ENCODE peak calls at places on chromosome 5, in four cellular contexts. One of them, this sample, is unnamed.

GRCh38 chr5:172958268-172959046 is 767 bp upstream of the RPL26L1 start:
- DNase-seq in A549: peak; percentile 66
- DNase-seq in K562: peak; percentile 96
- DNase-seq in GM12878: no peak
- DNase-seq in this sample: peak; percentile 47

GRCh38 chr5:13536921-13537320 is 407.6 kb downstream of the DNAH5 start:
- DNase-seq in A549: no peak
- DNase-seq in K562: no peak
- DNase-seq in GM12878: no peak
- DNase-seq in this sample: no peak

GRCh38 chr5:419970-420369 is 23.0 kb upstream of the EXOC3 start:
- DNase-seq in A549: no peak
- DNase-seq in K562: no peak
- DNase-seq in GM12878: no peak
- DNase-seq in this sample: no peak

GRCh38 chr5:141236516-141237313 is 8.5 kb upstream of the PCDHB15 start:
- DNase-seq in A549: no peak
- DNase-seq in K562: no peak
- DNase-seq in GM12878: no peak
- DNase-seq in this sample: no peak

GRCh38 chr5:147464211-147464610 is 45.7 kb downstream of the DPYSL3 start:
- DNase-seq in A549: no peak
- DNase-seq in K562: no peak
- DNase-seq in GM12878: no peak
- DNase-seq in this sample: peak; percentile 11

GRCh38 chr5:159504857-159505304 is 174.6 kb upstream of the IL12B start:
- DNase-seq in A549: no peak
- DNase-seq in K562: no peak
- DNase-seq in GM12878: no peak
- DNase-seq in this sample: no peak

GRCh38 chr5:1127991-1128785 is 16.3 kb upstream of the SLC12A7 start:
- DNase-seq in A549: no peak
- DNase-seq in K562: no peak
- DNase-seq in GM12878: no peak
- DNase-seq in this sample: no peak

GRCh38 chr5:6752236-6752635 is 39.0 kb downstream of the TENT4A start:
- DNase-seq in A549: no peak
- DNase-seq in K562: no peak
- DNase-seq in GM12878: no peak
- DNase-seq in this sample: no peak

GRCh38 chr5:14019768-14020167 is 75.3 kb upstream of the DNAH5 start:
- DNase-seq in A549: no peak
- DNase-seq in K562: no peak
- DNase-seq in GM12878: no peak
- DNase-seq in this sample: no peak

GRCh38 chr5:160169326-160169725 is 50.1 kb upstream of the PWWP2A start:
- DNase-seq in A549: no peak
- DNase-seq in K562: peak; percentile 2
- DNase-seq in GM12878: no peak
- DNase-seq in this sample: no peak

GRCh38 chr5:35859101-35859661 is 2.5 kb downstream of the IL7R start:
- DNase-seq in A549: no peak
- DNase-seq in K562: no peak
- DNase-seq in GM12878: no peak
- DNase-seq in this sample: no peak

GRCh38 chr5:114935490-114935889 is 234.2 kb downstream of the TRIM36 start:
- DNase-seq in A549: no peak
- DNase-seq in K562: no peak
- DNase-seq in GM12878: no peak
- DNase-seq in this sample: no peak

GRCh38 chr5:9698125-9698848 is 68.1 kb upstream of the TAS2R1 start:
- DNase-seq in A549: no peak
- DNase-seq in K562: no peak
- DNase-seq in GM12878: no peak
- DNase-seq in this sample: no peak
- TF ChIP-seq CEBPB in A549: no peak
- TF ChIP-seq CEBPB in K562: no peak
- TF ChIP-seq CEBPB in GM12878: no peak
- TF ChIP-seq CEBPB in this sample: no peak

GRCh38 chr5:78896128-78896527 is 89.0 kb downstream of the ARSB start:
- DNase-seq in A549: no peak
- DNase-seq in K562: no peak
- DNase-seq in GM12878: no peak
- DNase-seq in this sample: no peak

GRCh38 chr5:78905084-78905938 is 79.8 kb downstream of the ARSB start:
- DNase-seq in A549: no peak
- DNase-seq in K562: no peak
- DNase-seq in GM12878: peak; percentile 66
- DNase-seq in this sample: no peak

GRCh38 chr5:78903936-78904335 is 81.2 kb downstream of the ARSB start:
- DNase-seq in A549: no peak
- DNase-seq in K562: no peak
- DNase-seq in GM12878: no peak
- DNase-seq in this sample: no peak

GRCh38 chr5:78895616-78896015 is 89.5 kb downstream of the ARSB start:
- DNase-seq in A549: no peak
- DNase-seq in K562: no peak
- DNase-seq in GM12878: no peak
- DNase-seq in this sample: no peak

DNA sequence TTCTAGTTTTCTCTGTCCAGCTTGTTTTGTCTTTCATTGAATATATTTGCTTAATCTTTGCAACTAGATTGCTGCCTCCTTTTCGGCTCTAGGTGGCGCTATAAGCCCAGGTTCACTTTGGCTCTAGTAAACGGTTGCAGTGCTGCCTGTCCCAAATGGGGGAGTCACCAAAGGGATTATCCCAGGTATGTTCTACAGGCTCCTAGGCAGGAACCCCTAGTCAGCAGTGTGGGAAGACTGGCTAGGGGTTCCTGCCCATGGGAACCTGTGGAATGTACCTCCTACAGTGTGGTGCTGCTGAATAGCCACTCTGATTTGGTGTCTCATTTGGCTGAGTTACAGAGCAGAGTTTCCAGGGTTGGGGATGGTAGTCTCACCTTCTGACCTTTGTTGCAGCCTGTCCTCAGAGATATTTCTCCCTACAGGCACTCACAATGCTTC is 85.2 kb downstream of the ARSB start:
- DNase-seq in A549: peak; percentile 11
- DNase-seq in K562: peak; percentile 66
- DNase-seq in GM12878: no peak
- DNase-seq in this sample: peak; percentile 58
- TF ChIP-seq ESRRA in A549: no peak
- TF ChIP-seq ESRRA in K562: no peak
- TF ChIP-seq ESRRA in GM12878: no peak
- TF ChIP-seq ESRRA in this sample: no peak

GRCh38 chr5:81779935-81780266 is 29.0 kb upstream of the SSBP2 start:
- DNase-seq in A549: no peak
- DNase-seq in K562: no peak
- DNase-seq in GM12878: no peak
- DNase-seq in this sample: no peak
- TF ChIP-seq CEBPB in A549: no peak
- TF ChIP-seq CEBPB in K562: no peak
- TF ChIP-seq CEBPB in GM12878: no peak
- TF ChIP-seq CEBPB in this sample: no peak

GRCh38 chr5:171541380-171541779 is 121.9 kb downstream of the FGF18 start:
- DNase-seq in A549: no peak
- DNase-seq in K562: no peak
- DNase-seq in GM12878: no peak
- DNase-seq in this sample: no peak
- TF ChIP-seq ESRRA in A549: no peak
- TF ChIP-seq ESRRA in K562: no peak
- TF ChIP-seq ESRRA in GM12878: no peak
- TF ChIP-seq ESRRA in this sample: no peak

DNA sequence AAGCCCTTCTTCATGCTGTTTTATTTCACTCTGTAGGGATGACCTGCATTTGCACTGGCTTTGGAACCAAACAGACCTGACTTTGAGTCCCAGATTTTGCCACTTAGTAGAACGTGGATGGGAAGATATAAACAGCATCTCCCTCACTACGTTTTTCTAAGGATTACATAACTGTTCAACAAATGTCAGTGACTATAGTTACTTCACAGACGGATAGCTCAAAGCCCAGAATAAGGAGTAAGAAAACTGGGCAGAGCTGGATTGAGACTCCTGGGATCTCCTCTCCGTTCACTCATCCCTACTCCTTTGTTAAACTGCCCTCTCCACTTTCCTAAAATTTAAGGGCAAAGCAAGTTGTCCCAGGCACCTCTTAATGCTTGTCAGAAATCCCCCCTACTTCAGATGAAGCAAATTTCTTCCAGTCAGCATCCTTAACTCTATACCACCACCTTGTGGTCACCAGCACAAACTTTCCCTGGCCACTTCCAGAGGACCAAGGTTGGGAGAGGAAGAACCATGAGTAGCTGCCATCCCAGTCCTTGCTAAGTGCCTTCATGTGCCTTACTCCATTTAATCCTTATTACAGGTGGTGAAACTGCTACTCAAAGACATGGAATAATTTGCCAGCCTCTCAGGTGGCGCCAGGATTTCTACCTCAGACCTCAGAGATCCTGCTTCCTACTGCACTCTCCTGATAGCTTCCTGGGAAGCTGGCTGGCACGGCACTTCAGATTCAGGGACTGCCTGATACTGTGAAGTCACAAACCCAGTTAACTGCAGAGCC is 38.4 kb downstream of the EGR1 start:
- DNase-seq in A549: peak; percentile 86
- DNase-seq in K562: peak; percentile 75
- DNase-seq in GM12878: peak; percentile 17
- DNase-seq in this sample: peak; percentile 56
- TF ChIP-seq CEBPB in A549: no peak
- TF ChIP-seq CEBPB in K562: no peak
- TF ChIP-seq CEBPB in GM12878: no peak
- TF ChIP-seq CEBPB in this sample: no peak

DNA sequence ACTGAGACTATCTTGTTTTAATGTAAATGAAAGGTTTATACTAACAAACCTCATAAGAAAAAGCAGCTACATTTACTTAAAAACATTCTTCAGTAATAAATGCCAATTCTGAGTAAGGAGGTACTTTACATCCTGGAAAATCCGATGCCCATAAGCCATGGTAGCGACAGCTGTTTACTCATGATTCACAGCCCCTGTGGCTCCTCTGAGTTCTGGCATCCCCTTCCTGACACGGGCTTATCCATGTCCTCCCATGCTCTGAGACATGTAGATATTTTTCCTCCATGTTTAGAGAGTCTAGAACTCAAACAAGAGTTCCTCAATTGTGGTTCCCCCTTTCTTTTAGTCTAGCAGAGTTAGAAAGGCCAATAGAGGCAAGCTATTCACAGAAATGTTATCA is 63.1 kb upstream of the DEPDC1B start:
- DNase-seq in A549: no peak
- DNase-seq in K562: no peak
- DNase-seq in GM12878: no peak
- DNase-seq in this sample: no peak
- TF ChIP-seq ESRRA in A549: no peak
- TF ChIP-seq ESRRA in K562: no peak
- TF ChIP-seq ESRRA in GM12878: no peak
- TF ChIP-seq ESRRA in this sample: no peak

DNA sequence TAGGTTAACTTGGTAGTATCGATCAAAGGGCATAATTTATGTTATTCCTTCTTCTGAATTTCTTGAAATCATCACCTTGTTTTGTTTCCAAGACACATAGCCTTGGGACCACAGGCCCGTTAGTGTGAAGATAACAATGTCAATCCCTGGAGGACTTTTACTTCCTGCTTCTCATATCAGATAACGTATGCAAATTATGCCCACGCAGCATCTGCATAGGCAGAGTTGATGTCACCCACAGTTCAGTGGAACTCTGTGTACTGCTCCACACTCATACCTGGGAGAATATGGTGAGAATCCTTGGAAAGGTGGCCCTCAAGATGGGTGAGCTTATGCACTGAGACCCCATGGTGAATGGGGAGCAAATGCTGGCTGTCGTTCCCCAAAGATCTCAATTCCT is 95.0 kb downstream of the CFAP90 start:
- DNase-seq in A549: no peak
- DNase-seq in K562: no peak
- DNase-seq in GM12878: no peak
- DNase-seq in this sample: no peak
- TF ChIP-seq CEBPB in A549: no peak
- TF ChIP-seq CEBPB in K562: no peak
- TF ChIP-seq CEBPB in GM12878: no peak
- TF ChIP-seq CEBPB in this sample: no peak

GRCh38 chr5:11482011-11482410 is 422.2 kb downstream of the CTNND2 start:
- DNase-seq in A549: no peak
- DNase-seq in K562: no peak
- DNase-seq in GM12878: no peak
- DNase-seq in this sample: no peak

GRCh38 chr5:11477786-11478185 is 426.5 kb downstream of the CTNND2 start:
- DNase-seq in A549: no peak
- DNase-seq in K562: no peak
- DNase-seq in GM12878: no peak
- DNase-seq in this sample: no peak

DNA sequence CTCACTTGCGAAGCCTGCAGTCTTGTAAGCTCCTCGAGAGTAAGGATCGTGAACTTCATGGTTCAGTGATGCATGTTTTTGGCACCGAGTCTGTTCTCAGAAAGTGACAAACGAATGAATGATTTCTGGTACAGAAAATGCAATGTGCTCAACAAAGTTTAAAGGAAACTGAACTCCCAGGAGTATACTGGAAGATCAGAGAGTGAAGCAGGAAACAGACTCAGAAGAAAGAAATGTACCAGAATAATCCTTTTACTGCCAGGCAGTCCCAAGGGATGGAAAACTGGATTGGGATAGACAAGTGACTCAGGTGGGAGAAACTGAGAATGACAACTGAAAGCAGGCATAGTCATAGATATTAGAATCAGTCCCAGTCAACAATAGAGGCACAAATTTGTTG is 420.6 kb downstream of the CTNND2 start:
- DNase-seq in A549: no peak
- DNase-seq in K562: no peak
- DNase-seq in GM12878: no peak
- DNase-seq in this sample: no peak
- TF ChIP-seq ESRRA in A549: no peak
- TF ChIP-seq ESRRA in K562: no peak
- TF ChIP-seq ESRRA in GM12878: no peak
- TF ChIP-seq ESRRA in this sample: no peak

DNA sequence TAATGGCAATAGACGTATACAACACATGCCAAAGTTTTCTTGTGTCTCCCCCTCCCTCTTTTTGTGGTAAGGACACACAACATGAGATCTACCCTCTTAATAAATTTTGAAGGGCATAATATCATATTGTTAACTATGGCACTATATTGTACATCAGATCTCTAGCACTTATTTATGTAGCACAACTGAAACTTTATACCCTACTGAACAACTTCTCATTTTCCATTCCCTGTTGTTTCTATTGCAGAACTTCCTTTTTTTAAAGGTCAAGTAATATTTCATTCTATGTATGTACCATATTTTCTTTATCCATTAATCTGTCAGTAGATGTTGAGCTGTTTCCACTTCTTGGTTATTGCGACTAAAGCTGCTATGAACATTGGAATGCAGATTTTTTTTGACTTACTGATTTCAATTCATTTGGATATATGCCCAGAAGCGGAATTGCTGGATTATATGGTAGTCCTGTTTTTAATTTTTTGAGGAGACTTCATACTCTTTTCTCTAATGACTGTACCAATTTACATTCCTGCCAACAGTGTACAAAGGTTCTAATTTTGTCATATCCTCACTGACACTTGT is 305.3 kb downstream of the PRR16 start:
- DNase-seq in A549: no peak
- DNase-seq in K562: no peak
- DNase-seq in GM12878: no peak
- DNase-seq in this sample: no peak
- TF ChIP-seq CEBPB in A549: no peak
- TF ChIP-seq CEBPB in K562: no peak
- TF ChIP-seq CEBPB in GM12878: no peak
- TF ChIP-seq CEBPB in this sample: no peak

This sample was measured in HepG2.